ENCODE peak calls at places on chromosome 17, in five cellular contexts. U is AG09319, E is Daoy, A is HTR-8/SVneo, K is midbrain. F is an unnamed sample.

GRCh38 chr17:9432121-9432866 is 143.3 kb downstream of the STX8 start:
- DNase-seq in U (no peak), E (no peak), A (no peak), K (peak; percentile 16), F (no peak)

GRCh38 chr17:83192161-83192788 is 112.9 kb downstream of the METRNL start:
- DNase-seq in U (no peak), E (no peak), A (no peak), K (no peak), F (peak; percentile 2)

GRCh38 chr17:78314683-78315354 is 45.1 kb downstream of the SOCS3 start:
- DNase-seq in U (no peak), E (no peak), A (no peak), K (no peak), F (no peak)

GRCh38 chr17:32871736-32872135 is 5.2 kb downstream of the MYO1D start:
- DNase-seq in U (no peak), E (peak; percentile 14), A (no peak), K (peak; percentile 40), F (no peak)

GRCh38 chr17:33292184-33292980 is 713 bp downstream of the ASIC2 start:
- DNase-seq in U (no peak), E (peak; percentile 51), A (peak; percentile 40), K (no peak), F (no peak)

GRCh38 chr17:18888766-18889290 is 30.9 kb downstream of the PRPSAP2 start:
- DNase-seq in U (no peak), E (no peak), A (no peak), K (no peak), F (no peak)

GRCh38 chr17:44552361-44552760 is 4.9 kb upstream of the FZD2 start:
- DNase-seq in U (no peak), E (no peak), A (no peak), K (no peak), F (no peak)

GRCh38 chr17:61510237-61510636 is 58.0 kb downstream of the TBX4 start:
- DNase-seq in U (no peak), E (no peak), A (no peak), K (no peak), F (no peak)

GRCh38 chr17:74903034-74903433 is 9.6 kb upstream of the FADS6 start:
- DNase-seq in U (no peak), E (no peak), A (no peak), K (no peak), F (no peak)

GRCh38 chr17:48563385-48563838 is 14.7 kb downstream of the HOXB4 start:
- DNase-seq in U (no peak), E (no peak), A (no peak), K (no peak), F (no peak)

GRCh38 chr17:49696233-49696761 is 11.5 kb downstream of the SLC35B1 start:
- DNase-seq in U (no peak), E (no peak), A (no peak), K (no peak), F (no peak)

GRCh38 chr17:81553616-81554181 is 1.5 kb upstream of the FAAP100 start:
- DNase-seq in U (no peak), E (peak; percentile 96), A (peak; percentile 85), K (no peak), F (no peak)

GRCh38 chr17:73424571-73424970 is 112.8 kb upstream of the CDC42EP4 start:
- DNase-seq in U (no peak), E (no peak), A (no peak), K (no peak), F (no peak)

GRCh38 chr17:4101127-4101798 is 41.6 kb downstream of the ZZEF1 start:
- DNase-seq in U (no peak), E (peak; percentile 12), A (no peak), K (peak; percentile 26), F (no peak)

GRCh38 chr17:38456031-38456815 is 28.0 kb downstream of the ARHGAP23 start:
- DNase-seq in U (no peak), E (no peak), A (no peak), K (no peak), F (no peak)

GRCh38 chr17:80624864-80625263 is 80.2 kb downstream of the RPTOR start:
- DNase-seq in U (no peak), E (no peak), A (no peak), K (no peak), F (no peak)

GRCh38 chr17:38701504-38702165 is 3.4 kb upstream of the MLLT6 start:
- DNase-seq in U (no peak), E (peak; percentile 61), A (peak; percentile 63), K (peak; percentile 4), F (no peak)

GRCh38 chr17:40360091-40360490 is 4.4 kb downstream of the GJD3 start:
- DNase-seq in U (no peak), E (no peak), A (no peak), K (no peak), F (no peak)

GRCh38 chr17:46818929-46819859 is 702 bp upstream of the WNT3 start:
- DNase-seq in U (no peak), E (no peak), A (no peak), K (no peak), F (no peak)

GRCh38 chr17:74274060-74274702 is at the start of gene DNAI2:
- DNase-seq in U (no peak), E (no peak), A (no peak), K (no peak), F (no peak)